ENCODE peak calls at places on chromosomes 6 and 20, in nine cellular contexts. S is omental fat pad; N is astrocyte of the spinal cord; I is BJ; M is CD4-positive, alpha-beta T cell; T is GM13976; V is HFF-Myc; R is psoas muscle; A is ovary. Z is an unnamed sample.
A peak's percentile ranks its signal among the peaks of the same experiment; 100 is the strongest.

GRCh38 chr20:44959082-44959895 is 908 bp downstream of the TOMM34 start:
- DNase-seq in S (peak; percentile 56), N (peak; percentile 55), I (no peak), M (peak; percentile 17), T (peak; percentile 48), V (no peak), R (no peak), A (peak; percentile 33), Z (no peak)

GRCh38 chr20:46945465-46945864 is 50.8 kb downstream of the EYA2 start:
- DNase-seq in S (no peak), N (peak; percentile 58), I (no peak), M (no peak), T (no peak), V (no peak), R (no peak), A (no peak), Z (no peak)

GRCh38 chr6:44649365-44650025 is 262.0 kb downstream of the CDC5L start:
- DNase-seq in S (no peak), N (peak; percentile 77), I (no peak), M (no peak), T (no peak), V (no peak), R (no peak), A (no peak), Z (no peak)

GRCh38 chr6:33717857-33718552 is 6.5 kb upstream of the UQCC2 start:
- DNase-seq in S (no peak), N (no peak), I (no peak), M (no peak), T (no peak), V (no peak), R (no peak), A (no peak), Z (no peak)

GRCh38 chr6:31010393-31011060 is at the start of gene MUC22:
- DNase-seq in S (no peak), N (peak; percentile 33), I (peak; percentile 22), M (no peak), T (no peak), V (peak; percentile 4), R (no peak), A (no peak), Z (no peak)

GRCh38 chr6:49453221-49453620 is 9.8 kb downstream of the MMUT start:
- DNase-seq in S (no peak), N (peak; percentile 10), I (no peak), M (no peak), T (no peak), V (no peak), R (no peak), A (no peak), Z (no peak)

GRCh38 chr20:53652090-53652858 is 58.6 kb upstream of the ZNF217 start:
- DNase-seq in S (no peak), N (no peak), I (no peak), M (no peak), T (peak; percentile 74), V (no peak), R (no peak), A (no peak), Z (no peak)

GRCh38 chr6:34674268-34674639 is 22.3 kb downstream of the ILRUN start:
- DNase-seq in S (no peak), N (no peak), I (no peak), M (no peak), T (no peak), V (no peak), R (no peak), A (no peak), Z (no peak)

GRCh38 chr20:11755071-11755881 is 162.4 kb upstream of the BTBD3 start:
- DNase-seq in S (no peak), N (no peak), I (peak; percentile 15), M (no peak), T (no peak), V (no peak), R (no peak), A (no peak), Z (no peak)

GRCh38 chr20:7078804-7079203 is 311.3 kb downstream of the BMP2 start:
- DNase-seq in S (no peak), N (no peak), I (no peak), M (no peak), T (no peak), V (no peak), R (no peak), A (no peak), Z (no peak)

GRCh38 chr20:4038047-4038459 is 22.7 kb upstream of the RNF24 start:
- DNase-seq in S (no peak), N (peak; percentile 81), I (peak; percentile 52), M (peak; percentile 77), T (peak; percentile 88), V (peak; percentile 65), R (peak; percentile 54), A (no peak), Z (no peak)

GRCh38 chr20:59161626-59162170 is 1.9 kb upstream of the ZNF831 start:
- DNase-seq in S (no peak), N (no peak), I (no peak), M (no peak), T (no peak), V (no peak), R (no peak), A (no peak), Z (no peak)

GRCh38 chr20:7371518-7372158 is 568.6 kb downstream of the HAO1 start:
- DNase-seq in S (no peak), N (no peak), I (no peak), M (no peak), T (no peak), V (no peak), R (no peak), A (no peak), Z (no peak)

GRCh38 chr6:22838346-22838745 is 269.0 kb downstream of the HDGFL1 start:
- DNase-seq in S (no peak), N (peak; percentile 12), I (no peak), M (no peak), T (no peak), V (no peak), R (no peak), A (no peak), Z (no peak)

GRCh38 chr6:142728910-142729481 is 216.0 kb downstream of the HIVEP2 start:
- DNase-seq in S (no peak), N (peak; percentile 53), I (no peak), M (no peak), T (no peak), V (no peak), R (no peak), A (no peak), Z (no peak)

GRCh38 chr20:51412991-51413471 is 129.5 kb downstream of the NFATC2 start:
- DNase-seq in S (no peak), N (peak; percentile 14), I (no peak), M (no peak), T (peak; percentile 25), V (no peak), R (peak; percentile 65), A (no peak), Z (no peak)

GRCh38 chr6:160030103-160030502 is 61.2 kb downstream of the IGF2R start:
- DNase-seq in S (peak; percentile 78), N (peak; percentile 97), I (peak; percentile 86), M (no peak), T (no peak), V (peak; percentile 92), R (peak; percentile 92), A (peak; percentile 91), Z (peak; percentile 90)

GRCh38 chr6:109013551-109014101 is 81.0 kb downstream of the SESN1 start:
- DNase-seq in S (no peak), N (no peak), I (no peak), M (no peak), T (no peak), V (no peak), R (no peak), A (no peak), Z (no peak)

GRCh38 chr20:1979116-1979778 is 14.6 kb downstream of the PDYN start:
- DNase-seq in S (no peak), N (no peak), I (no peak), M (no peak), T (no peak), V (no peak), R (no peak), A (no peak), Z (no peak)
- TF ChIP-seq CTCF in S (no peak), N (no peak), I (no peak), M (no peak), T (no peak), V (no peak), R (no peak), A (no peak), Z (no peak)

DNA sequence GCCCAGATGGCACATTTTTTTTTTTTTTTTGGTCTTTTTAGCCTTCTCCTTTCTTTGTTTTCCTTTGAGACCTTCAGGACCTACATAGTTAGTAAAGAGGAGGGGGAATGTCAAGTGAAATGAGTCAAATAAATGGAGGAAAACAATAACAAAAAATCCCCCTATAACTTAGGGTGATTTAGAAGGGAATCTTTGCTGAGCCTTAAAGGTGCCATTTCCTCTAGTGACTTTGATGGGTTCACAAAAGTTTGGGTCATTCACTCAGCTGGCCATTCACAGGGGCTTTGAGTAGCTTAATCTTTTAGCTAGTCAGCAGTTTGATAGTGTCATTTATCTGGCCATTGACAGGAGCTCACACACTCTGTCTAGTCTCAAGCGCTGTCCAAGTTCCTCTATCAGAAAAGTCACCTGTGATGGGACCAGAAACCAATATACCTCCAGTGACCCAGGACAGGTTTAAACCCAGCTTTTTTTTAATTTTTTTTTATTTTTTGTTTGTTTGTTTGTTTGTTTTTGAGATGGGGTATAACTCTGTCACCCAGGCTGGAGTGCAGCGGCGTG is 275.1 kb upstream of the PRDM1 start:
- DNase-seq in S (no peak), N (no peak), I (no peak), M (no peak), T (no peak), V (no peak), R (no peak), A (no peak), Z (no peak)
- TF ChIP-seq CTCF in S (no peak), N (no peak), I (no peak), M (no peak), T (no peak), V (no peak), R (no peak), A (no peak), Z (no peak)

GRCh38 chr6:161101517-161101916 is 109.9 kb downstream of the MAP3K4 start:
- DNase-seq in S (no peak), N (peak; percentile 11), I (no peak), M (no peak), T (no peak), V (no peak), R (no peak), A (no peak), Z (no peak)
- TF ChIP-seq CTCF in S (no peak), N (peak; percentile 50), I (peak; percentile 4), M (no peak), T (peak; percentile 3), V (peak; percentile 23), R (no peak), A (no peak), Z (no peak)

GRCh38 chr20:41956316-41957050 is 338.3 kb upstream of the CHD6 start:
- DNase-seq in S (no peak), N (no peak), I (no peak), M (no peak), T (no peak), V (no peak), R (no peak), A (no peak), Z (no peak)
- TF ChIP-seq CTCF in S (no peak), N (peak; percentile 11), I (no peak), M (no peak), T (no peak), V (peak; percentile 11), R (peak; percentile 23), A (no peak), Z (no peak)

Z was measured in coronary artery.